ENCODE peak calls at places on chromosomes 16 and 17, in eight cellular contexts. One of them, this sample, is unnamed.

GRCh38 chr17:63685021-63685420 is 14.9 kb downstream of the LIMD2 start:
- DNase-seq in cardiac fibroblast: peak; percentile 54
- DNase-seq in stimulated activated CD4-positive, alpha-beta T cell treated with anti-CD3 and anti-CD28 coated beads, Interleukin-1b, Interleukin-23, amount 100 ng/mL, for 24 hours: no peak
- DNase-seq in HL-60: no peak
- DNase-seq in stimulated activated CD8-positive, alpha-beta memory T cell treated with anti-CD3 and anti-CD28 coated beads, Interleukin-7, amount 100 ng/mL, for 1 hour: no peak
- DNase-seq in activated naive CD8-positive, alpha-beta T cell treated with anti-CD3 and anti-CD28 coated beads, Interleukin-2, amount 50 U/mL, for 24 hours: no peak
- DNase-seq in endodermal cell: no peak
- DNase-seq in left cardiac atrium: no peak
- DNase-seq in this sample: no peak

GRCh38 chr17:66514227-66514806 is 211.9 kb downstream of the PRKCA start:
- DNase-seq in endodermal cell: no peak
- DNase-seq in stimulated activated CD8-positive, alpha-beta memory T cell treated with anti-CD3 and anti-CD28 coated beads, Interleukin-7, amount 100 ng/mL, for 1 hour: no peak
- DNase-seq in stimulated activated CD4-positive, alpha-beta T cell treated with anti-CD3 and anti-CD28 coated beads, Interleukin-1b, Interleukin-23, amount 100 ng/mL, for 24 hours: peak; percentile 27
- DNase-seq in cardiac fibroblast: no peak
- DNase-seq in activated naive CD8-positive, alpha-beta T cell treated with anti-CD3 and anti-CD28 coated beads, Interleukin-2, amount 50 U/mL, for 24 hours: no peak
- DNase-seq in left cardiac atrium: no peak
- DNase-seq in HL-60: no peak
- DNase-seq in this sample: peak; percentile 40

GRCh38 chr16:54422569-54422978 is 136.0 kb upstream of the IRX3 start:
- DNase-seq in left cardiac atrium: no peak
- DNase-seq in endodermal cell: no peak
- DNase-seq in cardiac fibroblast: no peak
- DNase-seq in HL-60: no peak
- DNase-seq in stimulated activated CD4-positive, alpha-beta T cell treated with anti-CD3 and anti-CD28 coated beads, Interleukin-1b, Interleukin-23, amount 100 ng/mL, for 24 hours: no peak
- DNase-seq in activated naive CD8-positive, alpha-beta T cell treated with anti-CD3 and anti-CD28 coated beads, Interleukin-2, amount 50 U/mL, for 24 hours: no peak
- DNase-seq in stimulated activated CD8-positive, alpha-beta memory T cell treated with anti-CD3 and anti-CD28 coated beads, Interleukin-7, amount 100 ng/mL, for 1 hour: no peak
- DNase-seq in this sample: no peak

GRCh38 chr17:3475812-3476686 is at the start of gene ASPA:
- DNase-seq in endodermal cell: no peak
- DNase-seq in HL-60: no peak
- DNase-seq in left cardiac atrium: no peak
- DNase-seq in cardiac fibroblast: peak; percentile 20
- DNase-seq in stimulated activated CD8-positive, alpha-beta memory T cell treated with anti-CD3 and anti-CD28 coated beads, Interleukin-7, amount 100 ng/mL, for 1 hour: no peak
- DNase-seq in stimulated activated CD4-positive, alpha-beta T cell treated with anti-CD3 and anti-CD28 coated beads, Interleukin-1b, Interleukin-23, amount 100 ng/mL, for 24 hours: no peak
- DNase-seq in activated naive CD8-positive, alpha-beta T cell treated with anti-CD3 and anti-CD28 coated beads, Interleukin-2, amount 50 U/mL, for 24 hours: no peak
- DNase-seq in this sample: no peak

GRCh38 chr17:14052886-14053615 is 16.3 kb upstream of the COX10 start:
- DNase-seq in stimulated activated CD8-positive, alpha-beta memory T cell treated with anti-CD3 and anti-CD28 coated beads, Interleukin-7, amount 100 ng/mL, for 1 hour: no peak
- DNase-seq in left cardiac atrium: no peak
- DNase-seq in HL-60: no peak
- DNase-seq in activated naive CD8-positive, alpha-beta T cell treated with anti-CD3 and anti-CD28 coated beads, Interleukin-2, amount 50 U/mL, for 24 hours: no peak
- DNase-seq in stimulated activated CD4-positive, alpha-beta T cell treated with anti-CD3 and anti-CD28 coated beads, Interleukin-1b, Interleukin-23, amount 100 ng/mL, for 24 hours: no peak
- DNase-seq in endodermal cell: no peak
- DNase-seq in cardiac fibroblast: peak; percentile 42
- DNase-seq in this sample: peak; percentile 54

GRCh38 chr17:68710976-68711375 is 109.8 kb upstream of the FAM20A start:
- DNase-seq in stimulated activated CD4-positive, alpha-beta T cell treated with anti-CD3 and anti-CD28 coated beads, Interleukin-1b, Interleukin-23, amount 100 ng/mL, for 24 hours: no peak
- DNase-seq in HL-60: no peak
- DNase-seq in endodermal cell: no peak
- DNase-seq in stimulated activated CD8-positive, alpha-beta memory T cell treated with anti-CD3 and anti-CD28 coated beads, Interleukin-7, amount 100 ng/mL, for 1 hour: no peak
- DNase-seq in left cardiac atrium: no peak
- DNase-seq in activated naive CD8-positive, alpha-beta T cell treated with anti-CD3 and anti-CD28 coated beads, Interleukin-2, amount 50 U/mL, for 24 hours: no peak
- DNase-seq in cardiac fibroblast: no peak
- DNase-seq in this sample: peak; percentile 12

GRCh38 chr17:11986939-11987329 is 10.3 kb downstream of the ZNF18 start:
- DNase-seq in stimulated activated CD8-positive, alpha-beta memory T cell treated with anti-CD3 and anti-CD28 coated beads, Interleukin-7, amount 100 ng/mL, for 1 hour: no peak
- DNase-seq in endodermal cell: no peak
- DNase-seq in stimulated activated CD4-positive, alpha-beta T cell treated with anti-CD3 and anti-CD28 coated beads, Interleukin-1b, Interleukin-23, amount 100 ng/mL, for 24 hours: no peak
- DNase-seq in HL-60: no peak
- DNase-seq in activated naive CD8-positive, alpha-beta T cell treated with anti-CD3 and anti-CD28 coated beads, Interleukin-2, amount 50 U/mL, for 24 hours: no peak
- DNase-seq in cardiac fibroblast: peak; percentile 73
- DNase-seq in left cardiac atrium: no peak
- DNase-seq in this sample: peak; percentile 57

GRCh38 chr17:52227926-52228325 is 69.4 kb upstream of the CA10 start:
- DNase-seq in left cardiac atrium: no peak
- DNase-seq in HL-60: no peak
- DNase-seq in cardiac fibroblast: no peak
- DNase-seq in stimulated activated CD8-positive, alpha-beta memory T cell treated with anti-CD3 and anti-CD28 coated beads, Interleukin-7, amount 100 ng/mL, for 1 hour: no peak
- DNase-seq in stimulated activated CD4-positive, alpha-beta T cell treated with anti-CD3 and anti-CD28 coated beads, Interleukin-1b, Interleukin-23, amount 100 ng/mL, for 24 hours: no peak
- DNase-seq in endodermal cell: no peak
- DNase-seq in activated naive CD8-positive, alpha-beta T cell treated with anti-CD3 and anti-CD28 coated beads, Interleukin-2, amount 50 U/mL, for 24 hours: no peak
- DNase-seq in this sample: no peak

GRCh38 chr16:17283022-17283421 is 187.7 kb downstream of the XYLT1 start:
- DNase-seq in HL-60: no peak
- DNase-seq in stimulated activated CD4-positive, alpha-beta T cell treated with anti-CD3 and anti-CD28 coated beads, Interleukin-1b, Interleukin-23, amount 100 ng/mL, for 24 hours: no peak
- DNase-seq in stimulated activated CD8-positive, alpha-beta memory T cell treated with anti-CD3 and anti-CD28 coated beads, Interleukin-7, amount 100 ng/mL, for 1 hour: no peak
- DNase-seq in activated naive CD8-positive, alpha-beta T cell treated with anti-CD3 and anti-CD28 coated beads, Interleukin-2, amount 50 U/mL, for 24 hours: no peak
- DNase-seq in endodermal cell: no peak
- DNase-seq in left cardiac atrium: no peak
- DNase-seq in cardiac fibroblast: no peak
- DNase-seq in this sample: no peak

GRCh38 chr16:10616744-10617640 is 36.6 kb upstream of the EMP2 start:
- DNase-seq in stimulated activated CD8-positive, alpha-beta memory T cell treated with anti-CD3 and anti-CD28 coated beads, Interleukin-7, amount 100 ng/mL, for 1 hour: no peak
- DNase-seq in cardiac fibroblast: peak; percentile 73
- DNase-seq in stimulated activated CD4-positive, alpha-beta T cell treated with anti-CD3 and anti-CD28 coated beads, Interleukin-1b, Interleukin-23, amount 100 ng/mL, for 24 hours: no peak
- DNase-seq in endodermal cell: peak; percentile 83
- DNase-seq in left cardiac atrium: peak; percentile 84
- DNase-seq in HL-60: no peak
- DNase-seq in activated naive CD8-positive, alpha-beta T cell treated with anti-CD3 and anti-CD28 coated beads, Interleukin-2, amount 50 U/mL, for 24 hours: no peak
- DNase-seq in this sample: no peak

GRCh38 chr16:67207857-67208524 is 9.1 kb downstream of the ELMO3 start:
- DNase-seq in activated naive CD8-positive, alpha-beta T cell treated with anti-CD3 and anti-CD28 coated beads, Interleukin-2, amount 50 U/mL, for 24 hours: no peak
- DNase-seq in HL-60: no peak
- DNase-seq in stimulated activated CD8-positive, alpha-beta memory T cell treated with anti-CD3 and anti-CD28 coated beads, Interleukin-7, amount 100 ng/mL, for 1 hour: no peak
- DNase-seq in endodermal cell: no peak
- DNase-seq in cardiac fibroblast: no peak
- DNase-seq in stimulated activated CD4-positive, alpha-beta T cell treated with anti-CD3 and anti-CD28 coated beads, Interleukin-1b, Interleukin-23, amount 100 ng/mL, for 24 hours: no peak
- DNase-seq in left cardiac atrium: no peak
- DNase-seq in this sample: peak; percentile 56

GRCh38 chr17:46072998-46073397 is 73.9 kb downstream of the STH start:
- DNase-seq in cardiac fibroblast: peak; percentile 64
- DNase-seq in stimulated activated CD8-positive, alpha-beta memory T cell treated with anti-CD3 and anti-CD28 coated beads, Interleukin-7, amount 100 ng/mL, for 1 hour: no peak
- DNase-seq in HL-60: no peak
- DNase-seq in stimulated activated CD4-positive, alpha-beta T cell treated with anti-CD3 and anti-CD28 coated beads, Interleukin-1b, Interleukin-23, amount 100 ng/mL, for 24 hours: no peak
- DNase-seq in endodermal cell: no peak
- DNase-seq in left cardiac atrium: no peak
- DNase-seq in activated naive CD8-positive, alpha-beta T cell treated with anti-CD3 and anti-CD28 coated beads, Interleukin-2, amount 50 U/mL, for 24 hours: no peak
- DNase-seq in this sample: peak; percentile 74

GRCh38 chr16:81597079-81597658 is 152.6 kb downstream of the CMIP start:
- DNase-seq in endodermal cell: no peak
- DNase-seq in HL-60: no peak
- DNase-seq in left cardiac atrium: no peak
- DNase-seq in stimulated activated CD8-positive, alpha-beta memory T cell treated with anti-CD3 and anti-CD28 coated beads, Interleukin-7, amount 100 ng/mL, for 1 hour: no peak
- DNase-seq in cardiac fibroblast: no peak
- DNase-seq in activated naive CD8-positive, alpha-beta T cell treated with anti-CD3 and anti-CD28 coated beads, Interleukin-2, amount 50 U/mL, for 24 hours: no peak
- DNase-seq in stimulated activated CD4-positive, alpha-beta T cell treated with anti-CD3 and anti-CD28 coated beads, Interleukin-1b, Interleukin-23, amount 100 ng/mL, for 24 hours: no peak
- DNase-seq in this sample: no peak

GRCh38 chr16:75218256-75219076 is at the start of gene CTRB1:
- DNase-seq in left cardiac atrium: no peak
- DNase-seq in stimulated activated CD4-positive, alpha-beta T cell treated with anti-CD3 and anti-CD28 coated beads, Interleukin-1b, Interleukin-23, amount 100 ng/mL, for 24 hours: no peak
- DNase-seq in stimulated activated CD8-positive, alpha-beta memory T cell treated with anti-CD3 and anti-CD28 coated beads, Interleukin-7, amount 100 ng/mL, for 1 hour: no peak
- DNase-seq in activated naive CD8-positive, alpha-beta T cell treated with anti-CD3 and anti-CD28 coated beads, Interleukin-2, amount 50 U/mL, for 24 hours: no peak
- DNase-seq in endodermal cell: no peak
- DNase-seq in HL-60: no peak
- DNase-seq in cardiac fibroblast: no peak
- DNase-seq in this sample: no peak

GRCh38 chr17:81094224-81094743 is 59.3 kb downstream of the BAIAP2 start:
- DNase-seq in left cardiac atrium: no peak
- DNase-seq in activated naive CD8-positive, alpha-beta T cell treated with anti-CD3 and anti-CD28 coated beads, Interleukin-2, amount 50 U/mL, for 24 hours: no peak
- DNase-seq in stimulated activated CD8-positive, alpha-beta memory T cell treated with anti-CD3 and anti-CD28 coated beads, Interleukin-7, amount 100 ng/mL, for 1 hour: no peak
- DNase-seq in stimulated activated CD4-positive, alpha-beta T cell treated with anti-CD3 and anti-CD28 coated beads, Interleukin-1b, Interleukin-23, amount 100 ng/mL, for 24 hours: no peak
- DNase-seq in cardiac fibroblast: no peak
- DNase-seq in HL-60: no peak
- DNase-seq in endodermal cell: no peak
- DNase-seq in this sample: no peak